ENCODE peak calls at places on chromosomes 11 and 22, in nine cellular contexts. One of them, this sample, is unnamed.

GRCh38 chr11:74532496-74533246 is 39.1 kb upstream of the LIPT2 start:
- DNase-seq in testis: no peak
- DNase-seq in endodermal cell: no peak
- DNase-seq in mucosa of descending colon: no peak
- DNase-seq in cardiac muscle cell: no peak
- DNase-seq in pancreas: peak; percentile 36
- DNase-seq in naive thymus-derived CD4-positive, alpha-beta T cell: no peak
- DNase-seq in right atrium auricular region: no peak
- DNase-seq in MM.1S: no peak
- DNase-seq in this sample: no peak

GRCh38 chr11:67389477-67389876 is 2.3 kb upstream of the RAD9A start:
- DNase-seq in cardiac muscle cell: no peak
- DNase-seq in testis: no peak
- DNase-seq in mucosa of descending colon: peak; percentile 82
- DNase-seq in MM.1S: peak; percentile 45
- DNase-seq in pancreas: no peak
- DNase-seq in right atrium auricular region: no peak
- DNase-seq in endodermal cell: peak; percentile 93
- DNase-seq in naive thymus-derived CD4-positive, alpha-beta T cell: peak; percentile 42
- DNase-seq in this sample: no peak

GRCh38 chr11:70298243-70298915 is 27.9 kb downstream of the PPFIA1 start:
- DNase-seq in testis: no peak
- DNase-seq in mucosa of descending colon: no peak
- DNase-seq in naive thymus-derived CD4-positive, alpha-beta T cell: no peak
- DNase-seq in cardiac muscle cell: no peak
- DNase-seq in endodermal cell: no peak
- DNase-seq in pancreas: no peak
- DNase-seq in MM.1S: no peak
- DNase-seq in right atrium auricular region: no peak
- DNase-seq in this sample: no peak

GRCh38 chr11:77454867-77455655 is 18.8 kb downstream of the PAK1 start:
- DNase-seq in testis: no peak
- DNase-seq in cardiac muscle cell: no peak
- DNase-seq in naive thymus-derived CD4-positive, alpha-beta T cell: no peak
- DNase-seq in MM.1S: no peak
- DNase-seq in mucosa of descending colon: no peak
- DNase-seq in endodermal cell: no peak
- DNase-seq in right atrium auricular region: no peak
- DNase-seq in pancreas: no peak
- DNase-seq in this sample: no peak

GRCh38 chr11:9208726-9209501 is 56.2 kb downstream of the DENND5A start:
- DNase-seq in pancreas: no peak
- DNase-seq in testis: no peak
- DNase-seq in naive thymus-derived CD4-positive, alpha-beta T cell: no peak
- DNase-seq in mucosa of descending colon: no peak
- DNase-seq in cardiac muscle cell: no peak
- DNase-seq in MM.1S: no peak
- DNase-seq in endodermal cell: no peak
- DNase-seq in right atrium auricular region: no peak
- DNase-seq in this sample: no peak

GRCh38 chr11:23732026-23732425 is 764.8 kb upstream of the LUZP2 start:
- DNase-seq in endodermal cell: no peak
- DNase-seq in naive thymus-derived CD4-positive, alpha-beta T cell: no peak
- DNase-seq in pancreas: no peak
- DNase-seq in testis: no peak
- DNase-seq in MM.1S: no peak
- DNase-seq in mucosa of descending colon: no peak
- DNase-seq in cardiac muscle cell: no peak
- DNase-seq in right atrium auricular region: no peak
- DNase-seq in this sample: no peak

GRCh38 chr11:44434191-44434590 is 124.3 kb upstream of the ALX4 start:
- DNase-seq in MM.1S: no peak
- DNase-seq in cardiac muscle cell: no peak
- DNase-seq in right atrium auricular region: no peak
- DNase-seq in mucosa of descending colon: no peak
- DNase-seq in pancreas: no peak
- DNase-seq in naive thymus-derived CD4-positive, alpha-beta T cell: no peak
- DNase-seq in endodermal cell: peak; percentile 54
- DNase-seq in testis: no peak
- DNase-seq in this sample: no peak

GRCh38 chr11:63769044-63769718 is 606 bp upstream of the ZFTA start:
- DNase-seq in cardiac muscle cell: peak; percentile 44
- DNase-seq in endodermal cell: peak; percentile 66
- DNase-seq in naive thymus-derived CD4-positive, alpha-beta T cell: peak; percentile 23
- DNase-seq in right atrium auricular region: peak; percentile 61
- DNase-seq in MM.1S: peak; percentile 47
- DNase-seq in testis: peak; percentile 29
- DNase-seq in mucosa of descending colon: peak; percentile 60
- DNase-seq in pancreas: peak; percentile 26
- DNase-seq in this sample: peak; percentile 52

GRCh38 chr11:33930317-33931021 is 38.6 kb upstream of the LMO2 start:
- DNase-seq in endodermal cell: peak; percentile 62
- DNase-seq in testis: peak; percentile 27
- DNase-seq in right atrium auricular region: no peak
- DNase-seq in cardiac muscle cell: peak; percentile 89
- DNase-seq in MM.1S: no peak
- DNase-seq in naive thymus-derived CD4-positive, alpha-beta T cell: no peak
- DNase-seq in pancreas: no peak
- DNase-seq in mucosa of descending colon: no peak
- DNase-seq in this sample: peak; percentile 41

GRCh38 chr11:20672575-20672974 is 3.2 kb downstream of the NELL1 start:
- DNase-seq in endodermal cell: no peak
- DNase-seq in mucosa of descending colon: no peak
- DNase-seq in MM.1S: peak; percentile 23
- DNase-seq in pancreas: no peak
- DNase-seq in cardiac muscle cell: peak; percentile 8
- DNase-seq in naive thymus-derived CD4-positive, alpha-beta T cell: no peak
- DNase-seq in testis: no peak
- DNase-seq in right atrium auricular region: no peak
- DNase-seq in this sample: no peak

GRCh38 chr11:6746086-6746618 is 25.6 kb downstream of the OR2AG2 start:
- DNase-seq in mucosa of descending colon: peak; percentile 41
- DNase-seq in naive thymus-derived CD4-positive, alpha-beta T cell: peak; percentile 60
- DNase-seq in testis: no peak
- DNase-seq in endodermal cell: no peak
- DNase-seq in right atrium auricular region: no peak
- DNase-seq in pancreas: no peak
- DNase-seq in cardiac muscle cell: peak; percentile 11
- DNase-seq in MM.1S: peak; percentile 84
- DNase-seq in this sample: no peak

GRCh38 chr22:30208631-30209603 is 37.6 kb downstream of the LIF start:
- DNase-seq in naive thymus-derived CD4-positive, alpha-beta T cell: no peak
- DNase-seq in cardiac muscle cell: peak; percentile 96
- DNase-seq in testis: peak; percentile 81
- DNase-seq in pancreas: peak; percentile 49
- DNase-seq in MM.1S: no peak
- DNase-seq in endodermal cell: peak; percentile 73
- DNase-seq in right atrium auricular region: peak; percentile 87
- DNase-seq in mucosa of descending colon: no peak
- DNase-seq in this sample: peak; percentile 90

GRCh38 chr11:57974830-57975229 is 48.9 kb upstream of the OR9Q1 start:
- DNase-seq in pancreas: no peak
- DNase-seq in testis: no peak
- DNase-seq in naive thymus-derived CD4-positive, alpha-beta T cell: no peak
- DNase-seq in endodermal cell: no peak
- DNase-seq in right atrium auricular region: no peak
- DNase-seq in MM.1S: no peak
- DNase-seq in cardiac muscle cell: peak; percentile 1
- DNase-seq in mucosa of descending colon: no peak
- DNase-seq in this sample: no peak

GRCh38 chr11:94457118-94458029 is 36.3 kb downstream of the MRE11 start:
- DNase-seq in mucosa of descending colon: no peak
- DNase-seq in MM.1S: no peak
- DNase-seq in cardiac muscle cell: no peak
- DNase-seq in right atrium auricular region: no peak
- DNase-seq in pancreas: no peak
- DNase-seq in endodermal cell: no peak
- DNase-seq in naive thymus-derived CD4-positive, alpha-beta T cell: no peak
- DNase-seq in testis: no peak
- DNase-seq in this sample: no peak

DNA sequence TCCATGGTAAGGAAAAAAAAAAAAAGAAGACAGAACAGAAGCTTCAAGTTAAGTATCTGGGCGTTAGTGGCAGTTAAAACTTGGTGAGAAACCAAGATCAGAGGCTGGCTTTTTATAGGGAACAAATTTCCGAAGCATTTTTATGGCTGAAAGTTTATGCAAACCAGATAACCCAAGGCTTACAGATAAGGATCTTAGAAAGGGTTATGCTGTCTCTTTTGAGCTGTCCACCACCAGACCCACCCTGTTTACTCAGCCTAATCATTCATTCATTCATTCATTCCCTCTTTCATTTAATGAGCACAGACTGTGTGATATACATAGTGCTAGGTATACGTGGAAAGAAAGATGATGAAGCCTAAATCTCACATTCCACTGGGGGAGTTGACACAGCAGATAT is 89.5 kb downstream of the ME3 start:
- DNase-seq in endodermal cell: no peak
- DNase-seq in testis: no peak
- DNase-seq in pancreas: no peak
- DNase-seq in MM.1S: no peak
- DNase-seq in naive thymus-derived CD4-positive, alpha-beta T cell: no peak
- DNase-seq in mucosa of descending colon: no peak
- DNase-seq in right atrium auricular region: no peak
- DNase-seq in cardiac muscle cell: no peak
- DNase-seq in this sample: no peak
- H3K4me1 ChIP-seq in endodermal cell: peaks cover 4% of the 10 kb centered on the region
- H3K4me1 ChIP-seq in testis: peaks cover 16% of the 10 kb centered on the region
- H3K4me1 ChIP-seq in pancreas: peaks cover 12% of the 10 kb centered on the region
- H3K4me1 ChIP-seq in MM.1S: no peaks in the 10 kb centered on the region
- H3K4me1 ChIP-seq in naive thymus-derived CD4-positive, alpha-beta T cell: no peaks in the 10 kb centered on the region
- H3K4me1 ChIP-seq in mucosa of descending colon: peaks cover 15% of the 10 kb centered on the region
- H3K4me1 ChIP-seq in right atrium auricular region: peaks cover 23% of the 10 kb centered on the region
- H3K4me1 ChIP-seq in cardiac muscle cell: no peaks in the 10 kb centered on the region
- H3K4me1 ChIP-seq in this sample: peaks cover 12% of the 10 kb centered on the region

DNA sequence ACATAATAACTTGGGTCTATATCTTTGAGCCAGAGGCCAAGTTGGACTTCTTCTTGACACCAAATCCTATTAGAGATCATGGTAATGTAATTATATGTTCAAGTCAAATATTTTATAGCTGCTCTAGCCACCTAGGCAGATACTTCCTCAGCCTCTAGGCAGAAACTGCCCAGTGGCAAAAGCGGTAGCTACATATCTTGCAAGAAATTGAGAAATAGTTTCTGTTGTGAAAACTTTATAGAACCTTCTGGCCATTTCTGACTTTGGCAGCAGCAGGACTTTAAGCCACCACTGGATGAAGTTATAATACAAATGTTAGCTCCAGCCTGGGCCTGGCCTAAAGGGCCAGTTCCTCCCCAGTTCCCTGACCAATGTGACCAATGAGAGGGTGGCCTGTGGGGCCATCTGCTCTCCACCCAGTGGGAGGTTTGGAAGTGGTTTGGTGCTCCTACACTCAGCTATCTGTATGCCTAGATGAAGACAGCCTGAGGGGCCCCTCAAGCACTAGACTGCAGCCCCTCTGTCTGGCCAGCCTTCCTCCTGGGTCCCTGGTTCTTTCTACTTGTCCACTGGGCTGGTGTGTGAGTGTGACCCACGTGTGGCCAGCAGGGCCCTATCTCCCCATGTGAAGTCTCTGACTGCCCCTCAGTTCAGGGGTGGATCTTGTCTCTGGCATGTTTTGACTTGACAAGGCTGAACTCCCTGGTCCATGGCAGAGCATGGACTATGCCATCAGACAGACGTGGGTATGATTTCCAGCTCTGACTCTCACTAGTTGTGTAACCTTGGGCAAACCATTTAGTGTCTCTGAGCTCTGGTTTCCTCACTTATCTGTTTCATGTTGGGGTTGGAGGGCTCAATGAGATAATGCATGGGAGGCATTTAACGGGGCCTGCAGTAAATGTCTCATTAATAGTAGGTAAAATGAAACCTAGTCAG is 254.2 kb upstream of the NARS2 start:
- DNase-seq in pancreas: no peak
- DNase-seq in endodermal cell: no peak
- DNase-seq in testis: no peak
- DNase-seq in right atrium auricular region: no peak
- DNase-seq in naive thymus-derived CD4-positive, alpha-beta T cell: no peak
- DNase-seq in mucosa of descending colon: no peak
- DNase-seq in MM.1S: no peak
- DNase-seq in cardiac muscle cell: peak; percentile 21
- DNase-seq in this sample: peak; percentile 37
- H3K4me1 ChIP-seq in pancreas: peaks cover 2% of the 10 kb centered on the region
- H3K4me1 ChIP-seq in endodermal cell: no peaks in the 10 kb centered on the region
- H3K4me1 ChIP-seq in testis: no peaks in the 10 kb centered on the region
- H3K4me1 ChIP-seq in right atrium auricular region: no peaks in the 10 kb centered on the region
- H3K4me1 ChIP-seq in naive thymus-derived CD4-positive, alpha-beta T cell: no peaks in the 10 kb centered on the region
- H3K4me1 ChIP-seq in mucosa of descending colon: no peaks in the 10 kb centered on the region
- H3K4me1 ChIP-seq in MM.1S: no peaks in the 10 kb centered on the region
- H3K4me1 ChIP-seq in cardiac muscle cell: peaks cover 7% of the 10 kb centered on the region
- H3K4me1 ChIP-seq in this sample: peaks cover 2% of the 10 kb centered on the region

GRCh38 chr11:72722050-72722748 is 30.0 kb downstream of the ARAP1 start:
- DNase-seq in right atrium auricular region: peak; percentile 93
- DNase-seq in cardiac muscle cell: peak; percentile 96
- DNase-seq in endodermal cell: peak; percentile 89
- DNase-seq in mucosa of descending colon: peak; percentile 92
- DNase-seq in testis: peak; percentile 92
- DNase-seq in MM.1S: peak; percentile 90
- DNase-seq in naive thymus-derived CD4-positive, alpha-beta T cell: peak; percentile 91
- DNase-seq in pancreas: peak; percentile 92
- DNase-seq in this sample: peak; percentile 93
- H3K4me1 ChIP-seq in right atrium auricular region: peaks cover 66% of the 10 kb centered on the region
- H3K4me1 ChIP-seq in cardiac muscle cell: peaks cover 46% of the 10 kb centered on the region
- H3K4me1 ChIP-seq in endodermal cell: peaks cover 6% of the 10 kb centered on the region
- H3K4me1 ChIP-seq in mucosa of descending colon: peaks cover 24% of the 10 kb centered on the region
- H3K4me1 ChIP-seq in testis: peaks cover 21% of the 10 kb centered on the region
- H3K4me1 ChIP-seq in MM.1S: peaks cover 42% of the 10 kb centered on the region
- H3K4me1 ChIP-seq in naive thymus-derived CD4-positive, alpha-beta T cell: peaks cover 46% of the 10 kb centered on the region
- H3K4me1 ChIP-seq in pancreas: peaks cover 27% of the 10 kb centered on the region
- H3K4me1 ChIP-seq in this sample: peaks cover 41% of the 10 kb centered on the region

GRCh38 chr11:122804161-122804560 is 34.1 kb upstream of the CRTAM start:
- DNase-seq in mucosa of descending colon: no peak
- DNase-seq in right atrium auricular region: no peak
- DNase-seq in endodermal cell: no peak
- DNase-seq in naive thymus-derived CD4-positive, alpha-beta T cell: no peak
- DNase-seq in testis: no peak
- DNase-seq in MM.1S: no peak
- DNase-seq in pancreas: no peak
- DNase-seq in cardiac muscle cell: no peak
- DNase-seq in this sample: no peak

GRCh38 chr11:122803306-122803705 is 35.0 kb upstream of the CRTAM start:
- DNase-seq in naive thymus-derived CD4-positive, alpha-beta T cell: no peak
- DNase-seq in right atrium auricular region: no peak
- DNase-seq in MM.1S: no peak
- DNase-seq in testis: no peak
- DNase-seq in cardiac muscle cell: peak; percentile 18
- DNase-seq in mucosa of descending colon: no peak
- DNase-seq in pancreas: no peak
- DNase-seq in endodermal cell: no peak
- DNase-seq in this sample: no peak

GRCh38 chr11:122802876-122803275 is 35.4 kb upstream of the CRTAM start:
- DNase-seq in testis: no peak
- DNase-seq in pancreas: no peak
- DNase-seq in naive thymus-derived CD4-positive, alpha-beta T cell: no peak
- DNase-seq in MM.1S: no peak
- DNase-seq in cardiac muscle cell: no peak
- DNase-seq in endodermal cell: no peak
- DNase-seq in mucosa of descending colon: no peak
- DNase-seq in right atrium auricular region: no peak
- DNase-seq in this sample: no peak

GRCh38 chr11:122803716-122804115 is 34.6 kb upstream of the CRTAM start:
- DNase-seq in testis: no peak
- DNase-seq in cardiac muscle cell: no peak
- DNase-seq in endodermal cell: no peak
- DNase-seq in pancreas: no peak
- DNase-seq in naive thymus-derived CD4-positive, alpha-beta T cell: no peak
- DNase-seq in mucosa of descending colon: no peak
- DNase-seq in MM.1S: no peak
- DNase-seq in right atrium auricular region: no peak
- DNase-seq in this sample: no peak

GRCh38 chr11:122804796-122805195 is 33.5 kb upstream of the CRTAM start:
- DNase-seq in right atrium auricular region: no peak
- DNase-seq in naive thymus-derived CD4-positive, alpha-beta T cell: no peak
- DNase-seq in testis: no peak
- DNase-seq in mucosa of descending colon: no peak
- DNase-seq in MM.1S: no peak
- DNase-seq in endodermal cell: no peak
- DNase-seq in pancreas: no peak
- DNase-seq in cardiac muscle cell: no peak
- DNase-seq in this sample: no peak
- H3K4me1 ChIP-seq in right atrium auricular region: peaks cover 7% of the 10 kb centered on the region
- H3K4me1 ChIP-seq in naive thymus-derived CD4-positive, alpha-beta T cell: peaks cover 5% of the 10 kb centered on the region
- H3K4me1 ChIP-seq in testis: peaks cover 14% of the 10 kb centered on the region
- H3K4me1 ChIP-seq in mucosa of descending colon: no peaks in the 10 kb centered on the region
- H3K4me1 ChIP-seq in MM.1S: peaks cover 6% of the 10 kb centered on the region
- H3K4me1 ChIP-seq in endodermal cell: no peaks in the 10 kb centered on the region
- H3K4me1 ChIP-seq in pancreas: no peaks in the 10 kb centered on the region
- H3K4me1 ChIP-seq in cardiac muscle cell: no peaks in the 10 kb centered on the region
- H3K4me1 ChIP-seq in this sample: peaks cover 7% of the 10 kb centered on the region